ENCODE peak calls at places on chromosomes 2 and 18, in ten cellular contexts. N is LNCaP clone FGC, V is foreskin fibroblast, T is heart right ventricle, K is H1, Z is thyroid gland, Y is dorsolateral prefrontal cortex, L is tibial nerve, R is GM12865, O is epithelial cell of proximal tubule. A is an unnamed sample.

GRCh38 chr2:168801961-168802824 is at the start of gene NOSTRIN:
- DNase-seq in L (peak), V (no peak), R (no peak), Z (no peak), O (no peak), Y (no peak), N (peak), T (no peak), K (no peak), A (no peak)

GRCh38 chr2:37201208-37201607 is 4.9 kb downstream of the CEBPZOS start:
- DNase-seq in L (no peak), R (no peak), N (no peak), Y (no peak), Z (no peak), V (no peak), O (no peak), T (no peak), K (no peak), A (no peak)

GRCh38 chr2:65671670-65672069 is 239.3 kb upstream of the SPRED2 start:
- DNase-seq in R (no peak), L (no peak), Z (no peak), N (no peak), V (no peak), O (no peak), Y (no peak), T (no peak), K (no peak), A (no peak)

GRCh38 chr2:100208375-100208774 is 66.0 kb upstream of the AFF3 start:
- DNase-seq in Y (no peak), T (no peak), K (no peak), O (no peak), R (no peak), L (no peak), N (no peak), Z (no peak), V (peak), A (no peak)

GRCh38 chr2:195559431-195559914 is 97.6 kb upstream of the SLC39A10 start:
- DNase-seq in R (peak), Y (no peak), N (no peak), K (no peak), L (no peak), O (no peak), Z (no peak), T (no peak), V (peak), A (no peak)

GRCh38 chr2:191869178-191869577 is 22.3 kb upstream of the CAVIN2 start:
- DNase-seq in R (peak), N (peak), T (no peak), Y (no peak), Z (no peak), K (peak), O (no peak), V (peak), L (no peak), A (no peak)

GRCh38 chr2:42192642-42193566 is 23.8 kb downstream of the EML4 start:
- DNase-seq in L (no peak), O (no peak), T (no peak), Y (no peak), Z (no peak), R (peak), V (no peak), N (no peak), K (no peak), A (no peak)

GRCh38 chr2:144946263-144946662 is 426.3 kb upstream of the ZEB2 start:
- DNase-seq in N (no peak), V (peak), Z (no peak), T (no peak), R (no peak), Y (no peak), O (no peak), L (no peak), K (no peak), A (no peak)

GRCh38 chr2:72713857-72714256 is 112.0 kb downstream of the EXOC6B start:
- DNase-seq in V (no peak), Z (no peak), T (no peak), R (no peak), Y (no peak), K (no peak), N (no peak), L (no peak), O (no peak), A (no peak)

GRCh38 chr18:67514901-67515540 is 1.5 kb downstream of the DSEL start:
- DNase-seq in R (no peak), Z (no peak), L (no peak), Y (no peak), V (no peak), O (no peak), K (no peak), N (no peak), T (no peak), A (no peak)

GRCh38 chr18:67510831-67511230 is 5.7 kb downstream of the DSEL start:
- DNase-seq in R (no peak), T (no peak), L (no peak), Y (no peak), Z (no peak), K (no peak), V (peak), N (peak), O (no peak), A (no peak)

GRCh38 chr18:67514465-67514864 is 2.1 kb downstream of the DSEL start:
- DNase-seq in V (no peak), Z (no peak), L (no peak), R (no peak), T (no peak), K (no peak), Y (no peak), N (no peak), O (no peak), A (no peak)

GRCh38 chr18:67511840-67512239 is 4.7 kb downstream of the DSEL start:
- DNase-seq in K (no peak), V (no peak), R (no peak), L (no peak), T (no peak), Z (no peak), O (no peak), Y (no peak), N (no peak), A (no peak)

GRCh38 chr18:67513285-67513684 is 3.2 kb downstream of the DSEL start:
- DNase-seq in R (peak), Z (no peak), O (no peak), V (no peak), L (no peak), N (no peak), Y (no peak), K (no peak), T (no peak), A (no peak)
- TF ChIP-seq CTCF in R (no peak), Z (no peak), O (peak), V (peak), L (no peak), N (no peak), Y (no peak), K (peak), T (no peak), A (no peak)

DNA sequence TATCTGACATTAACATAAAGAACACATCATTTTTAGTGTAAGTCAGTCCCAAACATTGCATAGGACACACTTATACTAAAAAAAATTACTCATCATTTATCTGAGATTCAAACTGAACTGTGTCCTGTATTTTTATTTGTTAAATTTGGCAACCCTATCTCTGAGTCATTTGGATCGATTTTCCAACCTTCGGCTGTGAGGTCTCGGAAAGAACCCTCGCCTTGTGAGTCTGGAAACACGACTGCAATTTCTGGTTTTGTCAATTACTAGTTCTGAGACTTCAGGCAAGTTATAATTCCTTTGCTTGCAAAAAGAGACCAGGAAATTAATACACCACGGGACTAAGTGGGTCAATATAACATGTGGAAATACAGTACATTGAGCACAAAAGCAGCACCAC is 14.0 kb downstream of the ATP8B1 start:
- DNase-seq in O (no peak), R (no peak), Z (no peak), K (no peak), T (no peak), V (peak), N (peak), L (no peak), Y (no peak), A (no peak)
- H3K4me3 ChIP-seq in O (no peak), R (no peak), Z (no peak), K (no peak), T (no peak), V (peak), N (peak), L (no peak), Y (no peak), A (peak)

DNA sequence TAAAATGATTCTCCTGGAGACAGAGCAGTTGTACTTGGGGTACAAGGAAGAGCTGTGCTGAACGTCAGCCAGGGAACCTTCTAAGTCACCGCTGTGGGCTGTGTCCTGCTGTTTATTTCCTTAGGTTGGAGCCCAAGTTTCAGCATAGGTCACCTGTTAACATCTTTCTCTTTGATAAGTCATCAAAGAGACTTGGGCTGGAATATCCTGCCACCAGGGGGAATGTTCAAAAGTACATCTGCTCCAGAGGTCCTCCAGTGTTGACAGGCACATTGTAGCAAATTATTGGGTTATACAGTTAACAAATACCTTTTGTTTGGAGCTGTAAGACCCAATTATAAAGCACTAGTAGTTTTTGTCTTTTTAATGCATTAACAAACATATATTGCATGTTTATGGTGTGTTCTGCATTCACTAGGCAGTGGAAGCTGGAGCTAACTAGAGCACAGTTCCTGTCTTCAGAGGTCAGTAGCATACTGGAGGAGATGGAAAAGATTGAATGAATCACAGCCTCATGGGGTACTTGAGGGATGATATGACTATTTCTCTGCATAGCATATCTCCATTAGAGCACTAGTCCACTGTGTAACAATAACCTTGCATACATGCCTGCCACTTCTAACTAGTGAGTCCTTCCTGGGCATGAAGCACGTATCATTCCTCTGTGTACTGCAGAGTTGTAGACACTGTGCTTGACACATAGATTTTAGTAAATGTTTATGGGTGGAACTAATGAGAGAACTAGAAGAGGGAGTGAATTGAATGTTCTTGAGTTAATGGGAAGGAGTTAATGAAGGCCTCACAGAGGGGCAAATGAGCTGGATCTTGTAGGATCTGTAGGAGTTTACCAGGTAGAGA is 182.1 kb downstream of the AGAP1 start:
- DNase-seq in T (no peak), N (no peak), R (no peak), V (peak), Z (no peak), K (no peak), L (no peak), O (peak), Y (no peak), A (no peak)
- TF ChIP-seq CTCF in T (no peak), N (no peak), R (no peak), V (no peak), Z (no peak), K (no peak), L (no peak), O (peak), Y (peak), A (no peak)

GRCh38 chr18:9404565-9405060 is 70.0 kb downstream of the TWSG1 start:
- DNase-seq in N (no peak), K (no peak), O (no peak), V (no peak), L (no peak), Y (no peak), T (no peak), Z (no peak), R (peak), A (no peak)
- H3K4me3 ChIP-seq in N (no peak), K (no peak), O (no peak), V (no peak), L (no peak), Y (no peak), T (no peak), Z (no peak), R (no peak), A (no peak)

A was measured in coronary artery.